ENCODE peak calls at places on chromosome 18, in five cellular contexts. H, Y, E, B and T are unnamed samples.

GRCh38 chr18:48238636-48239035 is 170.5 kb downstream of the ZBTB7C start:
- DNase-seq in Y (no peak), E (no peak), H (no peak), B (no peak), T (no peak)

GRCh38 chr18:79275461-79275860 is 120.3 kb upstream of the NFATC1 start:
- DNase-seq in Y (no peak), H (no peak), B (no peak), E (peak), T (no peak)

GRCh38 chr18:12410121-12410520 is 2.4 kb downstream of the PRELID3A start:
- DNase-seq in B (no peak), H (no peak), Y (no peak), E (no peak), T (peak)

GRCh38 chr18:68397241-68398035 is 317.5 kb downstream of the TMX3 start:
- DNase-seq in Y (no peak), B (no peak), E (no peak), H (no peak), T (peak)

GRCh38 chr18:34834897-34835296 is 124.8 kb downstream of the DTNA start:
- DNase-seq in E (no peak), B (no peak), Y (no peak), H (no peak), T (no peak)

GRCh38 chr18:29430416-29430815 is 1253.5 kb upstream of the CDH2 start:
- DNase-seq in H (no peak), B (no peak), E (no peak), Y (no peak), T (no peak)

GRCh38 chr18:3450358-3451107 is 561 bp downstream of the TGIF1 start:
- DNase-seq in H (peak), Y (no peak), E (peak), B (peak), T (peak)

GRCh38 chr18:21853020-21853419 is 112.4 kb downstream of the MIB1 start:
- DNase-seq in B (no peak), H (no peak), Y (no peak), E (no peak), T (no peak)

GRCh38 chr18:75247601-75248421 is 37.2 kb downstream of the TSHZ1 start:
- DNase-seq in H (peak), E (no peak), Y (peak), B (peak), T (peak)

GRCh38 chr18:4581966-4582365 is 126.9 kb upstream of the DLGAP1 start:
- DNase-seq in Y (no peak), H (no peak), B (no peak), E (no peak), T (no peak)

GRCh38 chr18:22067682-22068081 is 101.7 kb upstream of the GATA6 start:
- DNase-seq in H (no peak), E (no peak), Y (no peak), B (no peak), T (no peak)

GRCh38 chr18:2414235-2414634 is 157.1 kb downstream of the METTL4 start:
- DNase-seq in E (no peak), Y (no peak), B (no peak), H (no peak), T (no peak)

GRCh38 chr18:62585274-62586147 is 62.7 kb downstream of the ZCCHC2 start:
- DNase-seq in B (no peak), Y (no peak), H (no peak), E (no peak), T (no peak)

GRCh38 chr18:69845588-69846506 is 101.8 kb downstream of the CD226 start:
- DNase-seq in B (peak), H (peak), E (no peak), Y (no peak), T (no peak)
- TF ChIP-seq CTCF in B (no peak), H (no peak), E (no peak), Y (no peak), T (no peak)

GRCh38 chr18:77054288-77054605 is 78.3 kb downstream of the MBP start:
- DNase-seq in H (no peak), B (no peak), E (no peak), Y (no peak), T (no peak)
- H3K4me3 ChIP-seq in H (no peak), B (no peak), E (no peak), Y (no peak), T (no peak)

GRCh38 chr18:46387426-46388131 is 269.4 kb downstream of the LOXHD1 start:
- DNase-seq in B (no peak), H (no peak), E (no peak), Y (no peak), T (peak)
- TF ChIP-seq CTCF in B (no peak), H (no peak), E (no peak), Y (no peak), T (no peak)

GRCh38 chr18:13463526-13463925 is 245.0 kb downstream of the LDLRAD4 start:
- DNase-seq in E (no peak), Y (no peak), H (no peak), B (no peak), T (no peak)

GRCh38 chr18:13462686-13463085 is 244.1 kb downstream of the LDLRAD4 start:
- DNase-seq in E (no peak), Y (no peak), B (no peak), H (no peak), T (no peak)

GRCh38 chr18:13465476-13465875 is 246.9 kb downstream of the LDLRAD4 start:
- DNase-seq in E (no peak), B (no peak), Y (no peak), H (no peak), T (no peak)

GRCh38 chr18:13465126-13465446 is 246.5 kb downstream of the LDLRAD4 start:
- DNase-seq in Y (no peak), E (no peak), B (no peak), H (no peak), T (no peak)

DNA sequence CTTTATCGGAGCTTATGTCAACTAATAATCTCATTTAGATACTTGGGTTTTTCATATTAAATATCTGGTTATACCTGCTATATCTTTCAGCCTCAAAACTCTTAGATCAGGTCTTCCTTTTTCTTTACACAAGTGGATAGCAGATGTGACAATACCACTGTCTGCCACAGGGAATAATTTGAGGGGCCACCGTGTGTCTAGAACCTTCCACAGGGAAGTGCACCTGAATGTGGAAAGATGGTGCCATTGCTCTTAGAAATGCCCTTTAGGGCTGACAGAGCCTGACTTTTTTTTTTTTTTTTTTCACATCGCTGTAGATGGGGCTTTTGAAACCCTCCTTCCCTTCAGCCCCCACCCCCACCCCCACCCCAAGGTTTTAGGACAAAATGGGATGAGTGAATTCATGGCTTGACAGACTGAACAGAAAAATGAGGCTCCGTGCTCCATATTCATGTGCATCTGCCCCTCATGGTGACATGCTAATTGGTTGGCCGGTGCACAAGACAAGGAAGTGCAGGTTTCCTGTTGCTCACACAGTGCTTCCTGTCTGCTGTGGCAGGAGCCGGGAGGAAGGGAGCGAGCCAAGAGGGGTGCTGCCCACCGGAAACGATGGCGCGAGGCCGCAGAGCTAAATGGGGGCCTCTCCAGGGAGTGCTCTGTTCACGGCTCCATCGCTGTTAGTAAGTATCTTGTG is 246.0 kb downstream of the LDLRAD4 start:
- DNase-seq in B (peak), E (peak), Y (no peak), H (no peak), T (no peak)
- H3K4me3 ChIP-seq in B (no peak), E (no peak), Y (no peak), H (no peak), T (no peak)

DNA sequence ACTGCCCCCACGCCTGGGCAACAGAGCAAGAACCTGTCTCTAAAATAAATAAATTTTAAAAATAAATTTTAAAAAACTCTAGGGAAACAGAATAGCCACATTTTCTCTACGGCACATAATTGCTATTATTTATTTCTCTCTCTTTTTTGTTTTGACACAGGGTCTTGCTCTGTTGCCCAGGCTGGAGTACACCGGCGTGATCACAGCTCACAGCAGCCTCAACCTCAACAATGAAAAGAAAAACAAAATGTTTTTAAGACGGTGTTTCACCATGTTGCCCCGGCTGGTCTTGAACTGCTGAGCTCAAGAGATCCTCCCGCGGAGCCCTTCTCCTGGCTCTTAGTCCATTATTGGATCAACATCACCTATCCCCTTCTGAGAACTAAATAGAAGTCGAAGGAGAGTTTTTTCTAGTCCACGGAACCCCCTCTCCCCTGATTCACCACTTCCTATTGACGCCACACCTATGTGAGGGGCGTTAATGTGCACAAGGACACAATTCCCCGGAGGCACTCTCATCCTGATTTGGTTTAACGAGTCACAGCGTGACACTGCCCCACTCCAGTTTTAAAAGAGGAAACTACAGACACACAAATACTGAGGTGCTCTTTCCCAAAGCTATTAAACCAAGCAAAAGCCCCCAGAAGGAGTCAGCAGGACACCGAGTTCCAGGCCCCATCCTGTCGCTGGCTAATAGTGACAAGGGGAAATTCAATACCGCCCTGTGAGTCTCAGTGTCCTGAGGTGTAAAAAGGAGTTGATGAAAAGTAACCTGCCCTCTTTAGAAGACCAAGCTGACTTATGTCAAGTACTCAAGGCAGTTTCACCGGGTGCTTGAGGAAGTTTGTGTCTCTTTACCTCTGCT is 1.1 kb downstream of the NPC1 start:
- DNase-seq in B (peak), E (peak), H (peak), Y (no peak), T (no peak)
- TF ChIP-seq CTCF in B (no peak), E (no peak), H (no peak), Y (no peak), T (no peak)

DNA sequence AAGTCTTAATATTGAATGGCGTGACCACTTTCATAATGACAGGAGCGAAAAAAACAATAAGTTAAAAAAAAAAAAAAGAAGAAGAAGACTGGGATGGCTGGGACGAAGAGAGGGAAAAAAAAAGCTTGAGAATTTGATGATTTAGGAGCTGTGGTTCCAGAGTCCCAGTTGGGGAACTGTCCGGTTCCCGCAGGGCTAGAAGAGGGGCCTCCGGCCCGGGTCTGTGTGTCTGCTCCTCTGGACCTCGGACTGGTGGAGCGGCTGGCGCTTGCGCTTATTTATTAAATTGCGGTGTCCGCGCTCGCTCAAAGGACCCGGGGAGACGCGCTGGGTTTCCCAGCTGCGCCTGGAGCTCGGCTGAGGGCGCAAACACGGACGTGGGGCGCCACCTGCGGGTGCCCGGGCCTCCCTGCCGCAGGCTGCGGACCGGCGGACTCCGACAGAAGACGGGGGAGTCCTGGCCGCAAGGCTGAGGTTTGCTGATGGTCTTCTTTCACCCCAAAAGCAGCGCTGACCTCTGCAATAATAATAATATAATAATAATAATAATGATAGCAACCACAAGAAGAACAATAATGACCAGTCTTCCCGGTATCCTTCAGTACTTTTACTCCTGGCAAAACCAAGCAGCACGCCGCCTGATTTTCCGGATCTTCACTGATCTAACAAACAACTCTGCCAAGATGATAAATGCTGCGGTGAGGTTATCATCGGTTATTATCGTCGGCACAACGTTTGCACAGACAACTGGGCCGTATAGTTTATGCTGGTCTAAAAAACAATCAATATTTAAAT is at the start of gene CBLN2:
- DNase-seq in B (peak), H (peak), Y (no peak), E (peak), T (peak)
- H3K4me3 ChIP-seq in B (no peak), H (peak), Y (peak), E (no peak), T (peak)